ENCODE peak calls at places on chromosomes 12 and 14, in five cellular contexts. K, B, F, A and V are unnamed samples.
A peak's percentile ranks its signal among the peaks of the same experiment; 100 is the strongest.

GRCh38 chr14:89921346-89921745 is 33.2 kb downstream of the EFCAB11 start:
- DNase-seq in F (no peak), B (no peak), K (no peak), A (no peak), V (no peak)

GRCh38 chr14:74562515-74563232 is 49.4 kb downstream of the LTBP2 start:
- DNase-seq in B (no peak), F (no peak), A (no peak), K (no peak), V (no peak)

GRCh38 chr12:41663487-41664258 is 475.6 kb downstream of the PDZRN4 start:
- DNase-seq in B (no peak), F (no peak), A (peak; percentile 52), K (peak; percentile 40), V (no peak)

GRCh38 chr12:83136421-83136820 is 449.7 kb downstream of the TMTC2 start:
- DNase-seq in B (no peak), F (no peak), A (no peak), K (no peak), V (no peak)

GRCh38 chr12:46461459-46461858 is 88.9 kb upstream of the SLC38A2 start:
- DNase-seq in B (no peak), K (no peak), A (no peak), F (no peak), V (no peak)

GRCh38 chr14:64465208-64465821 is at the start of gene AKAP5:
- DNase-seq in K (peak; percentile 26), F (peak; percentile 32), B (no peak), A (peak; percentile 40), V (no peak)

GRCh38 chr12:70692681-70693288 is 55.6 kb upstream of the PTPRB start:
- DNase-seq in A (peak; percentile 51), B (no peak), K (peak; percentile 1), F (no peak), V (peak; percentile 68)

GRCh38 chr12:59067068-59067467 is 146.8 kb upstream of the LRIG3 start:
- DNase-seq in A (no peak), F (no peak), K (no peak), B (peak; percentile 29), V (peak; percentile 49)

GRCh38 chr14:99426796-99427346 is 53.8 kb downstream of the SETD3 start:
- DNase-seq in F (no peak), A (no peak), B (no peak), K (no peak), V (no peak)

GRCh38 chr12:126907900-126908764 is 1358.8 kb upstream of the TMEM132C start:
- DNase-seq in F (no peak), K (no peak), B (no peak), A (no peak), V (no peak)

GRCh38 chr14:49052516-49052915 is 533.7 kb downstream of the RPS29 start:
- DNase-seq in K (no peak), A (peak; percentile 12), F (no peak), B (no peak), V (no peak)

GRCh38 chr12:54704187-54704586 is 56.0 kb upstream of the DCD start:
- DNase-seq in K (no peak), F (no peak), A (no peak), B (no peak), V (no peak)

GRCh38 chr12:56007892-56008471 is 10.9 kb downstream of the SUOX start:
- DNase-seq in F (no peak), B (no peak), A (peak; percentile 19), K (peak; percentile 24), V (peak; percentile 42)

GRCh38 chr14:100578552-100578951 is 8.7 kb downstream of the BEGAIN start:
- DNase-seq in A (peak; percentile 58), F (no peak), K (no peak), B (no peak), V (no peak)

GRCh38 chr12:85448548-85449139 is 168.6 kb downstream of the ALX1 start:
- DNase-seq in F (no peak), A (peak; percentile 39), K (peak; percentile 7), B (no peak), V (peak; percentile 45)

GRCh38 chr12:95258146-95258545 is 40.5 kb downstream of the VEZT start:
- DNase-seq in B (no peak), K (peak; percentile 14), A (no peak), F (no peak), V (no peak)

GRCh38 chr12:25827141-25827540 is 131.3 kb upstream of the RASSF8 start:
- DNase-seq in A (no peak), F (no peak), B (no peak), K (no peak), V (no peak)

GRCh38 chr12:97960741-97961608 is 498.4 kb downstream of the RMST start:
- DNase-seq in A (peak; percentile 22), F (no peak), K (peak; percentile 20), B (no peak), V (no peak)

GRCh38 chr12:38711055-38711454 is 194.3 kb downstream of the CPNE8 start:
- DNase-seq in A (no peak), B (no peak), F (no peak), K (no peak), V (peak; percentile 36)

GRCh38 chr12:92574911-92575570 is 127.7 kb upstream of the PLEKHG7 start:
- DNase-seq in B (no peak), A (no peak), F (no peak), K (no peak), V (no peak)

GRCh38 chr12:41190360-41190759 is 2.2 kb downstream of the PDZRN4 start:
- DNase-seq in F (no peak), B (no peak), A (peak; percentile 28), K (peak; percentile 1), V (no peak)

GRCh38 chr12:24062642-24063245 is 113.3 kb upstream of the SOX5 start:
- DNase-seq in B (no peak), F (no peak), A (no peak), K (no peak), V (peak; percentile 55)

GRCh38 chr14:51844482-51844881 is 15.9 kb upstream of the GNG2 start:
- DNase-seq in K (no peak), B (no peak), F (no peak), A (no peak), V (no peak)

GRCh38 chr14:61602733-61603077 is 92.6 kb upstream of the HIF1A start:
- DNase-seq in F (no peak), A (no peak), B (no peak), K (no peak), V (no peak)

GRCh38 chr12:90940872-90941499 is 14.0 kb downstream of the CCER1 start:
- DNase-seq in F (no peak), B (no peak), A (peak; percentile 83), K (peak; percentile 64), V (peak; percentile 84)

GRCh38 chr14:72744416-72745120 is 149.3 kb downstream of the DPF3 start:
- DNase-seq in B (no peak), K (no peak), A (no peak), F (no peak), V (no peak)

GRCh38 chr12:117629454-117629853 is 268.0 kb upstream of the NOS1 start:
- DNase-seq in K (no peak), F (no peak), B (no peak), A (no peak), V (no peak)

GRCh38 chr12:120542166-120542565 is 8.0 kb downstream of the RNF10 start:
- DNase-seq in K (no peak), A (no peak), B (no peak), F (no peak), V (no peak)

GRCh38 chr12:58583541-58583940 is 336.8 kb downstream of the LRIG3 start:
- DNase-seq in F (no peak), B (no peak), A (no peak), K (no peak), V (peak; percentile 71)

GRCh38 chr12:94704452-94704871 is 54.1 kb upstream of the TMCC3 start:
- DNase-seq in B (peak; percentile 78), F (no peak), K (no peak), A (no peak), V (peak; percentile 86)